ENCODE peak calls at places on chromosome 12, in ten cellular contexts. X, Z, F, T, M, K, H, U, V and O are unnamed samples.

GRCh38 chr12:19186722-19187661 is 57.5 kb downstream of the PLEKHA5 start:
- DNase-seq in X (no peak), M (no peak), H (peak; percentile 69), U (no peak), F (no peak), Z (no peak), T (no peak), V (no peak), K (peak; percentile 13), O (no peak)

GRCh38 chr12:130334937-130335336 is 2.8 kb upstream of the PIWIL1 start:
- DNase-seq in X (no peak), T (no peak), Z (no peak), V (no peak), K (no peak), M (no peak), U (no peak), F (no peak), H (no peak), O (no peak)

GRCh38 chr12:24510581-24511125 is 438.2 kb downstream of the BCAT1 start:
- DNase-seq in T (no peak), K (no peak), U (no peak), X (no peak), F (no peak), Z (no peak), M (no peak), H (no peak), V (no peak), O (no peak)

GRCh38 chr12:6852651-6853354 is 853 bp downstream of the USP5 start:
- DNase-seq in H (peak; percentile 58), T (no peak), M (peak; percentile 63), Z (peak; percentile 54), U (no peak), F (no peak), X (peak; percentile 84), V (peak; percentile 63), K (peak; percentile 22), O (no peak)

GRCh38 chr12:123165537-123165936 is 14.6 kb upstream of the PITPNM2 start:
- DNase-seq in U (no peak), K (peak; percentile 10), M (no peak), Z (no peak), T (no peak), V (no peak), F (no peak), X (no peak), H (no peak), O (no peak)

GRCh38 chr12:124636138-124636968 is 68.9 kb upstream of the NCOR2 start:
- DNase-seq in F (no peak), M (no peak), V (no peak), Z (peak; percentile 80), X (peak; percentile 88), T (peak; percentile 83), K (peak; percentile 38), U (no peak), H (peak; percentile 78), O (peak; percentile 84)

GRCh38 chr12:105939181-105939721 is 199.5 kb downstream of the NUAK1 start:
- DNase-seq in T (no peak), F (no peak), Z (no peak), V (no peak), M (no peak), H (no peak), K (no peak), U (no peak), X (no peak), O (no peak)

GRCh38 chr12:75548879-75549278 is 37.5 kb upstream of the KRR1 start:
- DNase-seq in Z (no peak), T (no peak), M (no peak), X (no peak), K (no peak), H (no peak), V (no peak), U (no peak), F (no peak), O (no peak)

GRCh38 chr12:79006306-79006705 is 141.7 kb downstream of the SYT1 start:
- DNase-seq in K (no peak), U (no peak), F (no peak), T (no peak), M (no peak), V (no peak), Z (no peak), H (peak; percentile 9), X (no peak), O (no peak)

GRCh38 chr12:94098466-94098865 is 49.9 kb upstream of the PLXNC1 start:
- DNase-seq in K (no peak), X (no peak), Z (no peak), H (no peak), U (no peak), M (no peak), T (no peak), V (no peak), F (no peak), O (no peak)

GRCh38 chr12:19666070-19666469 is 226.8 kb downstream of the AEBP2 start:
- DNase-seq in H (no peak), X (no peak), F (no peak), K (no peak), V (no peak), U (no peak), M (no peak), T (no peak), Z (no peak), O (no peak)

GRCh38 chr12:3725267-3726115 is 27.4 kb downstream of the CRACR2A start:
- DNase-seq in T (no peak), Z (no peak), M (peak; percentile 42), H (no peak), F (no peak), X (no peak), U (no peak), K (no peak), V (no peak), O (no peak)

DNA sequence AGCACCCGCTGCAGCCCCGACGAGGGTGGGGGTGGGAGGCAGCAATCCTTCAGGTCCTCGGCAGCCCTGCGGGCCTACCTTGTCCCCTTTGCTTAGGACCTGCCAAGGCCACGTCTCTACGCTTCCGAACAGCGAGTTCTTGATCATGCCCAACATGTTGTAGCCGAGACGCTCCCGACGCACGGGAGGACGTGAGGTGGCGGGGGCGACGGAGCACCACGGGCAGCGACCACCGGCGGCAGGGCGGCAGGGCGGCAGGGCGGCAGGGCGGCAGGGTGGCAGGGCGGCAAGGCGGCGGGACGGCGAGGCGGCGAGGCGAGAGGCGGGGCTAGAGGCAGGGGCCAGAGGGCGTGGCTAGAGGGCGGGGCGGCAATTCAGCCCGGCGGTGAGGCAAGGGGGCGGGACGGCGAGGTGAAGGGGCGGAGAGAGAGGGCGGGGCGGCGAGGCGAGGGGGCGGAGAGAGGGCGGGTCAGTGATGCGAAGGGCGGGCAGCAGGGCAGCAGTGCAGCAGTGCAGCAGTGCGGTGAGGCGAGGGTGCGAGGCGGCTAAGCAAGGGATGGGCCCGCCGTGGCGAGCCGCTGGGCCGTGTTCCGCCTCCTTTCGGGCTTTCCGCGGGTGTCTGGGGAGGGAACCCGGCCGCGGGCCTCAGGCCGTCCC is at the start of gene HEBP1:
- DNase-seq in V (peak; percentile 98), M (peak; percentile 97), Z (peak; percentile 93), H (peak; percentile 91), T (peak; percentile 96), U (no peak), K (peak; percentile 93), X (peak; percentile 97), F (peak; percentile 85), O (peak; percentile 99)
- TF ChIP-seq CTCF in V (no peak), M (no peak), Z (no peak), H (no peak), T (no peak), U (no peak), K (no peak), X (no peak), F (no peak), O (peak; percentile 7)

DNA sequence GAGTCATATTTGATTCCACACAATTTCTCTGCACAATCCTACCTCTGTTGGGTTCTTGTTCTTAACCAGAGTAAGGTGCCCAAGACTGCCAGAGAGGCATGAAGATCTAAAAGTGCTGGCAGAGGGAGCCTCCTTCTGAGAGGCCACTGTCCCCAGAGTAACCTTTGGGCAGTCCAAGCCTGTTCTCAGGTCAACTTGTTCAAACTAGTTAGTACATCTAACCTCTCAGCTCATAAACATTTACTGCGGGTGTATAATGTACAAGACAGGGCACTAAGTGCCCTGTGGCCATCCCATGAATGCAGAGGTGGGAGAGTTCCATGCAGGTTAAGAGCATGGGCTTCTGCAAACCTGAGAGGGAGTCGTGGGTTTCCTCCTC is 4.7 kb downstream of the VDR start:
- DNase-seq in F (no peak), T (no peak), U (no peak), Z (no peak), K (no peak), V (no peak), H (no peak), M (no peak), X (peak; percentile 2), O (no peak)
- TF ChIP-seq POLR2A in F (no peak), T (no peak), U (no peak), Z (no peak), K (no peak), V (no peak), H (no peak), M (no peak), X (no peak), O (no peak)

DNA sequence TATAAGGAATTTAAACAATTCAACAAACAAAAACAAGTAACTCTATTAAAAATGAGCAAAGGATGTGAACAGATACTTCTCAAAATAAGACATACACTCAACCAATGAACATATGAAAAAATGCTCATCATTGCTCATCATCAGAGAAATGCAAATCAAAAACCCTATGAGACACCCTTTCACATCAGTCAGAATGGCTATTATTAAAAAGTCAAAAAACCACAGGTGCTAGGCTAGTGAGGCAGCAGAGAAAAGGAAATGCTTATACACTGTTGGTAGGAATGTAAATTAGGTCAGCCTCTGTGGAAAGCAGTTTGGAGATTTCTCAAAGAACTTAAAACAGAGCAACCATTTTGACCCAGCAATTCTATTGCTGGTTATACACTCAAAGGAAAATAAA is 52.0 kb downstream of the NAV3 start:
- DNase-seq in U (no peak), T (no peak), X (no peak), H (no peak), V (no peak), Z (no peak), K (no peak), M (no peak), F (no peak), O (no peak)
- TF ChIP-seq CTCF in U (no peak), T (no peak), X (no peak), H (no peak), V (no peak), Z (no peak), K (no peak), M (no peak), F (no peak), O (no peak)

DNA sequence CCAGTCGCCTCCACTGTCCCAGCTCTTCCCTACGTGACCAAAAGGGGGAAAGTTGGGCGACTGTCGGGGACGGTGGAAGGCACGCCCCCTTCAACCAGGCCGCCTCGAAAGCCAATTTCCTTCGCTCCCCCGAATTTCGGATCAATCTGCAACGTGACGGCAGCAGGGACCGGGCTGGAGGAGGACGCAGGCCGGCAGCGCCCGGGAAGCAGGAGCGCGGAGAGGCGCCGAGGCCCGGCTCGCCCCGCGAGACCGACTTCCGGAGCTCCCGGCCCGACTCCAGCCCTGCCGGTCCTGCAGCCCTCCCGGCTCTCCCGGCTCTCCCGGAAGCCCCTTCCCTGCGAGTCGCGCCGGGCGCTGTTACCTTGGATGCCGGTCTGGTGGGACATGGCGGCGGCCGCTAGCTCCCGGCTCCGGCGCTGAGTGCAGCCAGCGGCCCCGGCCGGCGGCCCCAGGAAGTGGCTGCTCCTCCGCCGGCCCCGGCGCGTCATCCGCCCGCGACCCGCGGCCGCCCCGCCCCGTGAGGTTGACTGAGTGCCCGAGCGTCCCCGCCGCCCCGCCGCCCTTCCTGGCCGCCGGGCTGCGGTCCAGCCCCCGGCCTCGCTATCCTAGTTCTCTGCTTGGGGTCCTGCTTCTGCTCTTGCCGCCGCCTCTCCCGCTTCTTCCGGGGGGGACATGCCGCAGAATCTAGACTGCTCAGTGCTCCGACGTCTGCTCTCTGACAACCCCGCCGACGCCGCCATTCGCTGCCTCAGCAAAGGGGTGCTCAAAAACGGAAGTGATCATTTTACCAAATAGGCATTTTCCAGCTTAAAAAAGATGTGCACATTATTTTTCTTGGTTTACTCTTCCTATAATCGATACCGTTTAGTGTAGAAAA is at the start of gene TWF1:
- DNase-seq in H (peak; percentile 92), V (peak; percentile 91), Z (peak; percentile 82), M (peak; percentile 88), X (peak; percentile 91), F (peak; percentile 75), K (peak; percentile 88), U (peak; percentile 34), T (peak; percentile 78), O (peak; percentile 85)
- TF ChIP-seq POLR2A in H (peak; percentile 89), V (peak; percentile 65), Z (no peak), M (no peak), X (no peak), F (peak; percentile 18), K (peak; percentile 82), U (peak; percentile 72), T (peak; percentile 48), O (peak; percentile 92)